ENCODE peak calls at places on chromosomes 4 and X, in six cellular contexts. J is breast epithelium, V is heart right ventricle, S is ovary, A is NB4, H is transverse colon. P is an unnamed sample.

GRCh38 chr4:38529189-38530115 is 134.5 kb upstream of the KLF3 start:
- DNase-seq in J (no peak), H (peak), V (peak), S (no peak), A (peak), P (no peak)

GRCh38 chrX:26918633-26919032 is 544.5 kb downstream of the PPP4R3C start:
- DNase-seq in H (no peak), S (no peak), J (no peak), V (no peak), A (peak), P (no peak)

GRCh38 chr4:152382057-152382785 is 153.7 kb downstream of the FBXW7 start:
- DNase-seq in V (peak), H (no peak), A (no peak), J (no peak), S (no peak), P (no peak)

GRCh38 chrX:108267561-108267960 is 170.7 kb downstream of the COL4A6 start:
- DNase-seq in H (no peak), A (no peak), V (no peak), J (no peak), S (no peak), P (no peak)

GRCh38 chr4:151771664-151772063 is 10.9 kb upstream of the GATB start:
- DNase-seq in J (no peak), A (no peak), S (no peak), H (no peak), V (no peak), P (no peak)

GRCh38 chrX:135476378-135476777 is 44.1 kb upstream of the INTS6L start:
- DNase-seq in H (no peak), A (no peak), S (no peak), J (no peak), V (no peak), P (no peak)

GRCh38 chr4:71878388-71878787 is 94.5 kb upstream of the GC start:
- DNase-seq in A (no peak), H (no peak), J (no peak), S (no peak), V (no peak), P (no peak)

GRCh38 chr4:84159767-84160166 is 339.3 kb downstream of the NKX6-1 start:
- DNase-seq in A (peak), J (no peak), H (no peak), V (no peak), S (no peak), P (no peak)

GRCh38 chrX:23311731-23312130 is 22.9 kb upstream of the PTCHD1 start:
- DNase-seq in J (no peak), S (no peak), H (no peak), A (no peak), V (no peak), P (no peak)

GRCh38 chr4:121273191-121273590 is 107.6 kb downstream of the QRFPR start:
- DNase-seq in S (no peak), H (no peak), A (no peak), J (no peak), V (no peak), P (no peak)

GRCh38 chrX:30967516-30967915 is 78.5 kb upstream of the TAB3 start:
- DNase-seq in V (no peak), H (no peak), A (no peak), J (no peak), S (no peak), P (no peak)

GRCh38 chrX:21883258-21883657 is 27.5 kb downstream of the YY2 start:
- DNase-seq in J (no peak), S (no peak), A (no peak), H (peak), V (peak), P (no peak)

GRCh38 chr4:102620697-102621497 is 119.7 kb downstream of the NFKB1 start:
- DNase-seq in J (peak), A (peak), V (no peak), S (no peak), H (peak), P (no peak)

GRCh38 chr4:58074382-58074781 is 964.2 kb upstream of the IGFBP7 start:
- DNase-seq in S (no peak), H (no peak), J (no peak), V (no peak), A (no peak), P (no peak)

GRCh38 chr4:152307669-152308068 is 228.2 kb downstream of the FBXW7 start:
- DNase-seq in S (no peak), J (no peak), H (no peak), A (no peak), V (no peak), P (no peak)

GRCh38 chr4:88522702-88523324 is 763 bp downstream of the PYURF start:
- DNase-seq in V (no peak), A (peak), S (peak), J (peak), H (peak), P (no peak)

GRCh38 chr4:139672215-139672614 is 6.6 kb downstream of the MGST2 start:
- DNase-seq in H (no peak), J (no peak), V (no peak), A (no peak), S (no peak), P (no peak)

GRCh38 chr4:52864816-52865215 is 2.7 kb downstream of the RASL11B start:
- DNase-seq in H (no peak), A (no peak), J (no peak), S (no peak), V (no peak), P (no peak)

GRCh38 chr4:45072981-45073380 is 346.6 kb upstream of the GNPDA2 start:
- DNase-seq in V (no peak), S (no peak), J (no peak), A (no peak), H (no peak), P (no peak)

GRCh38 chr4:145487626-145488025 is 6.0 kb downstream of the SMAD1 start:
- DNase-seq in J (no peak), S (no peak), A (no peak), H (no peak), V (no peak), P (no peak)

GRCh38 chrX:108224727-108225455 is 133.3 kb downstream of the ATG4A start:
- DNase-seq in J (no peak), V (no peak), H (no peak), A (peak), S (no peak), P (peak)

GRCh38 chrX:25601323-25601722 is 536.8 kb upstream of the MAGEB18 start:
- DNase-seq in V (no peak), J (no peak), A (no peak), S (no peak), H (no peak), P (no peak)

GRCh38 chrX:140432328-140433025 is 72.4 kb downstream of the SOX3 start:
- DNase-seq in A (no peak), J (peak), H (no peak), S (no peak), V (peak), P (no peak)

GRCh38 chrX:14832151-14832550 is 40.7 kb downstream of the FANCB start:
- DNase-seq in J (no peak), V (no peak), H (no peak), S (no peak), A (no peak), P (no peak)

GRCh38 chr4:5770051-5770450 is 59.0 kb downstream of the EVC start:
- DNase-seq in V (no peak), S (no peak), J (no peak), H (no peak), A (no peak), P (no peak)

GRCh38 chrX:74613350-74614192 is 853 bp downstream of the RLIM start:
- DNase-seq in A (peak), J (no peak), H (peak), S (peak), V (no peak), P (no peak)

GRCh38 chrX:150446995-150447394 is 83.9 kb downstream of the MAMLD1 start:
- DNase-seq in V (no peak), H (no peak), J (no peak), A (no peak), S (no peak), P (no peak)

GRCh38 chrX:20265726-20266681 is 705 bp downstream of the RPS6KA3 start:
- DNase-seq in A (peak), S (peak), H (peak), V (peak), J (no peak), P (no peak)

GRCh38 chrX:155263854-155264628 is at the start of gene RAB39B:
- DNase-seq in H (peak), A (peak), S (peak), V (peak), J (no peak), P (peak)

GRCh38 chr4:27357283-27357682 is 496.6 kb downstream of the STIM2 start:
- DNase-seq in A (no peak), H (no peak), V (no peak), J (no peak), S (no peak), P (no peak)

GRCh38 chr4:38949416-38950051 is 81.9 kb downstream of the FAM114A1 start:
- DNase-seq in A (no peak), J (no peak), H (no peak), S (no peak), V (no peak), P (no peak)

GRCh38 chr4:111449657-111450056 is 695.6 kb upstream of the FAM241A start:
- DNase-seq in A (no peak), S (no peak), V (no peak), J (no peak), H (no peak), P (no peak)

GRCh38 chr4:52714597-52715254 is 36.5 kb downstream of the ERVMER34-1 start:
- DNase-seq in V (no peak), J (no peak), S (no peak), A (peak), H (no peak), P (no peak)

GRCh38 chr4:177005801-177006230 is 213.1 kb upstream of the VEGFC start:
- DNase-seq in H (no peak), A (peak), J (no peak), V (no peak), S (no peak), P (no peak)

GRCh38 chr4:33390977-33391376 is 2670.8 kb downstream of the PCDH7 start:
- DNase-seq in S (no peak), J (no peak), H (no peak), A (no peak), V (no peak), P (no peak)

GRCh38 chr4:99637174-99637573 is 20.5 kb downstream of the C4orf54 start:
- DNase-seq in J (no peak), A (no peak), S (no peak), V (no peak), H (no peak), P (no peak)

GRCh38 chrX:134186362-134187121 is 50.4 kb upstream of the CCDC160 start:
- DNase-seq in J (no peak), V (no peak), H (peak), S (no peak), A (peak), P (no peak)
- TF ChIP-seq CTCF in J (no peak), V (no peak), H (no peak), S (no peak), A (no peak), P (no peak)

DNA sequence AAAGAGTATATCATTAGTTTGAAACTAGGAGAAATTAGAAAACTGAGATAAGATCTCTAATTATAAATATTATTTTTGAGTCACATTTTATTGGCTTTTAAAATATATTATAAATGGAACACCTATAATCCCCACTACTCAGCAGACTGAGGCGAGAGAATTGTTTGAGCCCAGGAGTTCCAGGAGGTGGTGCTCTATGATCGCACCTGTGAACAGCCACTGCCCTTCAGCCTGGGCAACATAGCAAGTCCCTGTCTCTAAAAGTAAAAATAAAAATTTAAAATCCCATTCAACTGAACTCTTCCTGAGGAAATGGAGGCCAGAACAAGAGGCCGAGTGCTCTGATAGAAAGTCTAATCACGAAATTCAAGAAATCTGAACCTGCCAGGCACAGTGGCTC is 6.3 kb upstream of the C4orf36 start:
- DNase-seq in H (no peak), J (no peak), V (no peak), A (peak), S (no peak), P (no peak)
- TF ChIP-seq CTCF in H (no peak), J (no peak), V (no peak), A (peak), S (no peak), P (peak)

GRCh38 chrX:80876877-80877276 is 67.2 kb upstream of the BRWD3 start:
- DNase-seq in A (peak), J (no peak), V (no peak), S (no peak), H (no peak), P (no peak)
- TF ChIP-seq CTCF in A (peak), J (no peak), V (peak), S (peak), H (peak), P (peak)

DNA sequence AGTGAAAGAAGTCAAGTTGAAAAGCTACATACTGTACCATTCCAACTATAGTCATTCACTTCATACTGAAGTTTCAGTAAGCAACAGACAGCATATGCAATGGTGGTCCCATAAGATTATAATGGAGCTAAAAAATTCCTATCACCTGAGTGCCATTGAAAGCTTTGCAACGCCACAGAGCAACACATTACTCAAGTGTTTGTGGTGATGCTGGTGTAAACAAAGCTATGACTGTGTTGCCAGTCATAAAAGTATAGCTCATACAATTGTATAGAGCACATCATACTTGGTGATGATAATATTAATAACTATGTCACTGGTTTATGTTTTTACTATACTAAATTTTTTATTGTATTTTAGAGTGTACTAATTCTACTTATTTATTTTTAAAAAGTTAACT is 78.9 kb downstream of the NAF1 start:
- DNase-seq in V (no peak), H (no peak), A (no peak), J (no peak), S (no peak), P (no peak)
- TF ChIP-seq CTCF in V (no peak), H (no peak), A (no peak), J (no peak), S (no peak), P (no peak)

DNA sequence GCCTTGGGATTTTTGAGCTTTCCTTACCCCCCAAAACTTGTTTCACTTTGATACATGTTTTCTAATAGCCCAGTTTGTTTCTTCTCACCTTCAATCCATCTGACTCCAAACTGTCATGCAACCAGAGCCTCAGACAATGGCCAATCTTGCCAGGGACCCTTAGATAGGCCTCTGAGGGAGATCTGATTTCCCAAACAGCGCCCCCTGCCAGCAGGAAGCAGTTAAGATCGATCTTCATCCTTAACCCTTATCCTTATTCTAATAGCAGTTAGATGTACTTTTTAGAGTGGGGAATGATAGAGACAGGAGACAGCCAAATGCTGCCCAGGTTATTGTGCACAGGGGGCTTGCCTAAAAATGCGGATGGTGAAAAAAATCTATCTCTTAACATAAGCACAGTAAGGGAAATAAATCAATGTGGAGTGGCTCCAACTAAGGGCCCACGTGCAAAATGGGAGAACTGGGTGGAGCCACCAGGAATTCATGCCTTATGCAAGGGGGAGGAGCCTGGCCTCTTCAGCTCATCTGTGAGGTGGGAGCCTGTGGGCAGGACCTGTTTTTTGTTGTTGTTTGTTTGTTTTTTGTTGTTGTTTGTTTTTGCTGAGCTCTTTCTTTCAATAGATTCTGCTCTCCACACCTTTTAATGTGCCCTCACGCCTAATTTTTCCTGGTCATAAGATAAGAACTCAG is 833.6 kb upstream of the AGA start:
- DNase-seq in V (no peak), H (no peak), A (peak), J (no peak), S (no peak), P (no peak)
- TF ChIP-seq CTCF in V (no peak), H (no peak), A (peak), J (no peak), S (no peak), P (no peak)

P was measured in D721Med.